ENCODE peak calls at places on chromosomes 1 and 21, in seven cellular contexts. One of them, this sample, is unnamed.

GRCh38 chr1:97581614-97582051 is 339.2 kb downstream of the DPYD start:
- DNase-seq in CD8-positive, alpha-beta T cell: no peak
- DNase-seq in esophagus squamous epithelium: no peak
- DNase-seq in tibial nerve: no peak
- DNase-seq in hepatocyte: no peak
- DNase-seq in AG04450: no peak
- DNase-seq in uterus: no peak
- DNase-seq in this sample: no peak

GRCh38 chr1:18288609-18289219 is 181.1 kb downstream of the IGSF21 start:
- DNase-seq in tibial nerve: no peak
- DNase-seq in AG04450: no peak
- DNase-seq in esophagus squamous epithelium: no peak
- DNase-seq in uterus: no peak
- DNase-seq in CD8-positive, alpha-beta T cell: no peak
- DNase-seq in hepatocyte: peak
- DNase-seq in this sample: no peak

GRCh38 chr1:70462611-70463010 is 51.5 kb downstream of the CTH start:
- DNase-seq in hepatocyte: no peak
- DNase-seq in uterus: no peak
- DNase-seq in tibial nerve: no peak
- DNase-seq in AG04450: no peak
- DNase-seq in CD8-positive, alpha-beta T cell: no peak
- DNase-seq in esophagus squamous epithelium: no peak
- DNase-seq in this sample: no peak

GRCh38 chr1:241310451-241310850 is 46.6 kb downstream of the RGS7 start:
- DNase-seq in AG04450: no peak
- DNase-seq in esophagus squamous epithelium: no peak
- DNase-seq in hepatocyte: no peak
- DNase-seq in uterus: no peak
- DNase-seq in tibial nerve: no peak
- DNase-seq in CD8-positive, alpha-beta T cell: no peak
- DNase-seq in this sample: no peak

GRCh38 chr21:37863842-37864241 is 52.4 kb downstream of the KCNJ6 start:
- DNase-seq in hepatocyte: peak
- DNase-seq in tibial nerve: no peak
- DNase-seq in CD8-positive, alpha-beta T cell: no peak
- DNase-seq in uterus: no peak
- DNase-seq in AG04450: no peak
- DNase-seq in esophagus squamous epithelium: no peak
- DNase-seq in this sample: no peak

GRCh38 chr1:230232352-230232751 is 165.3 kb downstream of the GALNT2 start:
- DNase-seq in tibial nerve: no peak
- DNase-seq in CD8-positive, alpha-beta T cell: no peak
- DNase-seq in uterus: no peak
- DNase-seq in AG04450: no peak
- DNase-seq in hepatocyte: no peak
- DNase-seq in esophagus squamous epithelium: no peak
- DNase-seq in this sample: no peak

GRCh38 chr1:15245593-15246325 is 1.3 kb upstream of the FHAD1 start:
- DNase-seq in CD8-positive, alpha-beta T cell: no peak
- DNase-seq in AG04450: no peak
- DNase-seq in hepatocyte: peak
- DNase-seq in tibial nerve: no peak
- DNase-seq in uterus: peak
- DNase-seq in esophagus squamous epithelium: no peak
- DNase-seq in this sample: peak

GRCh38 chr1:205172729-205173366 is 38.7 kb downstream of the DSTYK start:
- DNase-seq in AG04450: peak
- DNase-seq in hepatocyte: peak
- DNase-seq in esophagus squamous epithelium: no peak
- DNase-seq in CD8-positive, alpha-beta T cell: no peak
- DNase-seq in uterus: no peak
- DNase-seq in tibial nerve: no peak
- DNase-seq in this sample: no peak

GRCh38 chr21:26366781-26367180 is 196.2 kb upstream of the APP start:
- DNase-seq in AG04450: no peak
- DNase-seq in uterus: no peak
- DNase-seq in tibial nerve: no peak
- DNase-seq in esophagus squamous epithelium: no peak
- DNase-seq in hepatocyte: no peak
- DNase-seq in CD8-positive, alpha-beta T cell: no peak
- DNase-seq in this sample: no peak

GRCh38 chr1:25030674-25031589 is 100.9 kb upstream of the RUNX3 start:
- DNase-seq in uterus: no peak
- DNase-seq in tibial nerve: no peak
- DNase-seq in esophagus squamous epithelium: no peak
- DNase-seq in AG04450: no peak
- DNase-seq in hepatocyte: no peak
- DNase-seq in CD8-positive, alpha-beta T cell: peak
- DNase-seq in this sample: no peak

GRCh38 chr1:10514490-10515235 is 39.9 kb downstream of the PEX14 start:
- DNase-seq in AG04450: no peak
- DNase-seq in esophagus squamous epithelium: no peak
- DNase-seq in hepatocyte: peak
- DNase-seq in CD8-positive, alpha-beta T cell: no peak
- DNase-seq in tibial nerve: no peak
- DNase-seq in uterus: no peak
- DNase-seq in this sample: peak

GRCh38 chr1:29668761-29669487 is 432.6 kb downstream of the PTPRU start:
- DNase-seq in uterus: no peak
- DNase-seq in CD8-positive, alpha-beta T cell: no peak
- DNase-seq in esophagus squamous epithelium: no peak
- DNase-seq in AG04450: no peak
- DNase-seq in hepatocyte: no peak
- DNase-seq in tibial nerve: no peak
- DNase-seq in this sample: no peak

GRCh38 chr1:111141803-111142202 is 1.8 kb downstream of the CEPT1 start:
- DNase-seq in tibial nerve: no peak
- DNase-seq in esophagus squamous epithelium: no peak
- DNase-seq in AG04450: no peak
- DNase-seq in hepatocyte: peak
- DNase-seq in CD8-positive, alpha-beta T cell: no peak
- DNase-seq in uterus: no peak
- DNase-seq in this sample: no peak

GRCh38 chr1:63772876-63773275 is 941 bp upstream of the ROR1 start:
- DNase-seq in hepatocyte: no peak
- DNase-seq in uterus: no peak
- DNase-seq in esophagus squamous epithelium: no peak
- DNase-seq in AG04450: no peak
- DNase-seq in CD8-positive, alpha-beta T cell: no peak
- DNase-seq in tibial nerve: no peak
- DNase-seq in this sample: no peak
- H3K4me3 ChIP-seq in hepatocyte: no peak
- H3K4me3 ChIP-seq in uterus: no peak
- H3K4me3 ChIP-seq in esophagus squamous epithelium: no peak
- H3K4me3 ChIP-seq in AG04450: no peak
- H3K4me3 ChIP-seq in CD8-positive, alpha-beta T cell: no peak
- H3K4me3 ChIP-seq in tibial nerve: no peak
- H3K4me3 ChIP-seq in this sample: no peak

GRCh38 chr1:183597656-183598055 is 7.4 kb upstream of the NCF2 start:
- DNase-seq in hepatocyte: no peak
- DNase-seq in esophagus squamous epithelium: no peak
- DNase-seq in AG04450: no peak
- DNase-seq in CD8-positive, alpha-beta T cell: no peak
- DNase-seq in uterus: no peak
- DNase-seq in tibial nerve: no peak
- DNase-seq in this sample: no peak

GRCh38 chr1:183595537-183595936 is 5.3 kb upstream of the NCF2 start:
- DNase-seq in uterus: no peak
- DNase-seq in esophagus squamous epithelium: no peak
- DNase-seq in tibial nerve: no peak
- DNase-seq in AG04450: no peak
- DNase-seq in CD8-positive, alpha-beta T cell: no peak
- DNase-seq in hepatocyte: no peak
- DNase-seq in this sample: no peak

GRCh38 chr1:183596500-183596899 is 6.2 kb upstream of the NCF2 start:
- DNase-seq in uterus: no peak
- DNase-seq in CD8-positive, alpha-beta T cell: no peak
- DNase-seq in hepatocyte: no peak
- DNase-seq in AG04450: no peak
- DNase-seq in tibial nerve: no peak
- DNase-seq in esophagus squamous epithelium: no peak
- DNase-seq in this sample: no peak

GRCh38 chr1:183600136-183600535 is 9.9 kb upstream of the NCF2 start:
- DNase-seq in AG04450: peak
- DNase-seq in hepatocyte: no peak
- DNase-seq in CD8-positive, alpha-beta T cell: no peak
- DNase-seq in tibial nerve: peak
- DNase-seq in esophagus squamous epithelium: no peak
- DNase-seq in uterus: no peak
- DNase-seq in this sample: peak

GRCh38 chr1:183598386-183598785 is 8.1 kb upstream of the NCF2 start:
- DNase-seq in CD8-positive, alpha-beta T cell: no peak
- DNase-seq in hepatocyte: no peak
- DNase-seq in esophagus squamous epithelium: no peak
- DNase-seq in tibial nerve: no peak
- DNase-seq in uterus: no peak
- DNase-seq in AG04450: no peak
- DNase-seq in this sample: no peak
- H3K27ac ChIP-seq in CD8-positive, alpha-beta T cell: no peak
- H3K27ac ChIP-seq in hepatocyte: no peak
- H3K27ac ChIP-seq in esophagus squamous epithelium: no peak
- H3K27ac ChIP-seq in tibial nerve: peak
- H3K27ac ChIP-seq in uterus: peak
- H3K27ac ChIP-seq in AG04450: no peak
- H3K27ac ChIP-seq in this sample: no peak

GRCh38 chr1:38476111-38476783 is 383.3 kb downstream of the RRAGC start:
- DNase-seq in tibial nerve: no peak
- DNase-seq in AG04450: no peak
- DNase-seq in CD8-positive, alpha-beta T cell: no peak
- DNase-seq in esophagus squamous epithelium: no peak
- DNase-seq in uterus: no peak
- DNase-seq in hepatocyte: no peak
- DNase-seq in this sample: peak
- H3K4me3 ChIP-seq in tibial nerve: peak
- H3K4me3 ChIP-seq in AG04450: no peak
- H3K4me3 ChIP-seq in CD8-positive, alpha-beta T cell: no peak
- H3K4me3 ChIP-seq in esophagus squamous epithelium: peak
- H3K4me3 ChIP-seq in uterus: no peak
- H3K4me3 ChIP-seq in hepatocyte: no peak
- H3K4me3 ChIP-seq in this sample: peak

GRCh38 chr1:1426961-1427934 is 6.2 kb upstream of the ANKRD65 start:
- DNase-seq in CD8-positive, alpha-beta T cell: no peak
- DNase-seq in tibial nerve: no peak
- DNase-seq in uterus: no peak
- DNase-seq in hepatocyte: peak
- DNase-seq in AG04450: no peak
- DNase-seq in esophagus squamous epithelium: no peak
- DNase-seq in this sample: no peak

GRCh38 chr1:1425753-1426495 is 4.8 kb upstream of the ANKRD65 start:
- DNase-seq in hepatocyte: no peak
- DNase-seq in esophagus squamous epithelium: no peak
- DNase-seq in CD8-positive, alpha-beta T cell: no peak
- DNase-seq in tibial nerve: no peak
- DNase-seq in AG04450: no peak
- DNase-seq in uterus: no peak
- DNase-seq in this sample: no peak

GRCh38 chr1:1428174-1428573 is 7.1 kb upstream of the ANKRD65 start:
- DNase-seq in AG04450: no peak
- DNase-seq in esophagus squamous epithelium: no peak
- DNase-seq in CD8-positive, alpha-beta T cell: no peak
- DNase-seq in hepatocyte: no peak
- DNase-seq in uterus: no peak
- DNase-seq in tibial nerve: no peak
- DNase-seq in this sample: no peak

GRCh38 chr1:1425426-1425752 is 4.3 kb upstream of the ANKRD65 start:
- DNase-seq in AG04450: no peak
- DNase-seq in hepatocyte: no peak
- DNase-seq in tibial nerve: no peak
- DNase-seq in CD8-positive, alpha-beta T cell: no peak
- DNase-seq in esophagus squamous epithelium: no peak
- DNase-seq in uterus: no peak
- DNase-seq in this sample: no peak

GRCh38 chr1:1426496-1426960 is 5.5 kb upstream of the ANKRD65 start:
- DNase-seq in hepatocyte: no peak
- DNase-seq in tibial nerve: no peak
- DNase-seq in AG04450: no peak
- DNase-seq in esophagus squamous epithelium: no peak
- DNase-seq in CD8-positive, alpha-beta T cell: no peak
- DNase-seq in uterus: no peak
- DNase-seq in this sample: no peak
- H3K27ac ChIP-seq in hepatocyte: no peak
- H3K27ac ChIP-seq in tibial nerve: peak
- H3K27ac ChIP-seq in AG04450: no peak
- H3K27ac ChIP-seq in esophagus squamous epithelium: no peak
- H3K27ac ChIP-seq in CD8-positive, alpha-beta T cell: no peak
- H3K27ac ChIP-seq in uterus: no peak
- H3K27ac ChIP-seq in this sample: no peak

GRCh38 chr1:160708118-160708517 is 3.5 kb downstream of the CD48 start:
- DNase-seq in hepatocyte: no peak
- DNase-seq in uterus: no peak
- DNase-seq in AG04450: no peak
- DNase-seq in CD8-positive, alpha-beta T cell: no peak
- DNase-seq in tibial nerve: no peak
- DNase-seq in esophagus squamous epithelium: no peak
- DNase-seq in this sample: no peak
- H3K4me3 ChIP-seq in hepatocyte: no peak
- H3K4me3 ChIP-seq in uterus: no peak
- H3K4me3 ChIP-seq in AG04450: no peak
- H3K4me3 ChIP-seq in CD8-positive, alpha-beta T cell: peak
- H3K4me3 ChIP-seq in tibial nerve: peak
- H3K4me3 ChIP-seq in esophagus squamous epithelium: no peak
- H3K4me3 ChIP-seq in this sample: no peak

GRCh38 chr21:45225741-45226327 is 61.9 kb downstream of the POFUT2 start:
- DNase-seq in CD8-positive, alpha-beta T cell: no peak
- DNase-seq in AG04450: no peak
- DNase-seq in hepatocyte: no peak
- DNase-seq in tibial nerve: no peak
- DNase-seq in esophagus squamous epithelium: no peak
- DNase-seq in uterus: no peak
- DNase-seq in this sample: no peak
- H3K27ac ChIP-seq in CD8-positive, alpha-beta T cell: no peak
- H3K27ac ChIP-seq in AG04450: no peak
- H3K27ac ChIP-seq in hepatocyte: no peak
- H3K27ac ChIP-seq in tibial nerve: no peak
- H3K27ac ChIP-seq in esophagus squamous epithelium: no peak
- H3K27ac ChIP-seq in uterus: no peak
- H3K27ac ChIP-seq in this sample: no peak

DNA sequence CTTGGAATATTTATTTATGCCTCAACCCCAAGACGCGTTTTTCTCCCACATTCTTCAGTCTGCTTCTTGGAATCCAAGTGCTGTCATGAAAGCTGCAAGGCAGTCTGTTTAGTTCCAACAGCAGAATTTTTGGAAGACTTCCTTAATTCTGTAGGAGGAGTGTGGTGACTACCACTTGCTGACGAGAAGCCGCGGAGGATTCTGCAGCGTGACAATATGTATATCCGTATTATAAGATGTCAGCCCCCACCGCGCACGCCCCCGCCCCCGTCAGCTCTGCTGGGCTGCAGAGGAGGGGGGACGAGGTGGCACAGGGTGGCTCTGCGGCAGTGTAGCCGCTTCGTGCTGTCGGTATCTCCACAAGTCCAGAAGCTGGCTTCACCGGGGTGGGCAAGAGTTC is 22.6 kb downstream of the SMYD2 start:
- DNase-seq in tibial nerve: no peak
- DNase-seq in esophagus squamous epithelium: no peak
- DNase-seq in hepatocyte: no peak
- DNase-seq in uterus: no peak
- DNase-seq in CD8-positive, alpha-beta T cell: no peak
- DNase-seq in AG04450: no peak
- DNase-seq in this sample: no peak
- H3K4me3 ChIP-seq in tibial nerve: no peak
- H3K4me3 ChIP-seq in esophagus squamous epithelium: no peak
- H3K4me3 ChIP-seq in hepatocyte: no peak
- H3K4me3 ChIP-seq in uterus: no peak
- H3K4me3 ChIP-seq in CD8-positive, alpha-beta T cell: no peak
- H3K4me3 ChIP-seq in AG04450: peak
- H3K4me3 ChIP-seq in this sample: no peak